ENCODE peak calls at places on chromosome 14, in five cellular contexts. U is DND-41, B is MM.1S, K is fibroblast of lung, F is hepatocyte. J is an unnamed sample. For H3K36me3, the result is how much of the 10 kb centered on the place peaks cover.

GRCh38 chr14:32083315-32083624 is 6.2 kb downstream of the ARHGAP5 start:
- DNase-seq in U (no peak), K (no peak), F (no peak), B (no peak), J (no peak)

GRCh38 chr14:97441740-97442362 is 644.7 kb downstream of the VRK1 start:
- DNase-seq in U (no peak), F (no peak), K (no peak), B (no peak), J (no peak)

GRCh38 chr14:54333511-54333910 is 63.3 kb upstream of the CDKN3 start:
- DNase-seq in U (no peak), B (no peak), F (no peak), K (no peak), J (no peak)

GRCh38 chr14:67285876-67286452 is 44.7 kb downstream of the PALS1 start:
- DNase-seq in K (peak), F (peak), B (peak), U (no peak), J (peak)

GRCh38 chr14:83478741-83479140 is 1945.1 kb upstream of the SEL1L start:
- DNase-seq in F (no peak), K (no peak), U (no peak), B (no peak), J (no peak)

GRCh38 chr14:104428860-104429259 is 150.7 kb upstream of the C14orf180 start:
- DNase-seq in K (no peak), F (no peak), U (no peak), B (no peak), J (no peak)

GRCh38 chr14:20976291-20976690 is 13.5 kb upstream of the METTL17 start:
- DNase-seq in U (no peak), B (no peak), K (no peak), F (no peak), J (no peak)

GRCh38 chr14:102593841-102594170 is 1.4 kb downstream of the RCOR1 start:
- DNase-seq in B (no peak), K (peak), U (no peak), F (no peak), J (peak)

GRCh38 chr14:73759183-73759713 is 45.1 kb upstream of the PNMA1 start:
- DNase-seq in B (peak), U (peak), F (peak), K (peak), J (peak)

GRCh38 chr14:62118871-62119270 is 356.7 kb downstream of the SNAPC1 start:
- DNase-seq in F (no peak), B (no peak), U (no peak), K (no peak), J (no peak)

GRCh38 chr14:76267322-76268012 is 108.5 kb upstream of the ESRRB start:
- DNase-seq in F (peak), B (no peak), U (no peak), K (peak), J (no peak)

GRCh38 chr14:24145219-24145618 is 1.2 kb downstream of the PSME2 start:
- DNase-seq in B (no peak), F (no peak), U (no peak), K (no peak), J (no peak)
- H3K4me3 ChIP-seq in B (peak), F (no peak), U (peak), K (peak), J (peak)

DNA sequence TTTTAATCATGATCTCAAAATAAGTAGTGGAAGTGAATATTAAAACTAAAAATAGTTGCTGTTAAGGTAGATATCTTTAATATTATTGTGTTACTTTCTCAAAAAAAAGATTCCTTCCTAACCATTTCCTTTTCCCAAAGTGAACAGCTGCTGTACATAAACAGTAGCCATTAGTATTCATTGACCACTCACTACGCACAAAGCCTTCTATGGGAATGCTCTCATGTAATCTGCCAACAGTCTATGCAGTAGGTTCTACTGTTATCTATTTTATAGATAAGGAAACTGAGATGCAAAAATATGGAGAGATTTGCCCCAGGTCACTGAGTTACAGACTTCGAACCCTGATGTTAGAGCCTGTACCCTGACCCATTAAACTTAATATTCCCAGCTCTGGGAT is 32.1 kb downstream of the ZFP36L1 start:
- DNase-seq in B (no peak), F (no peak), K (no peak), U (no peak), J (no peak)
- H2AFZ ChIP-seq in B (no peak), F (no peak), K (no peak), U (no peak), J (no peak)

DNA sequence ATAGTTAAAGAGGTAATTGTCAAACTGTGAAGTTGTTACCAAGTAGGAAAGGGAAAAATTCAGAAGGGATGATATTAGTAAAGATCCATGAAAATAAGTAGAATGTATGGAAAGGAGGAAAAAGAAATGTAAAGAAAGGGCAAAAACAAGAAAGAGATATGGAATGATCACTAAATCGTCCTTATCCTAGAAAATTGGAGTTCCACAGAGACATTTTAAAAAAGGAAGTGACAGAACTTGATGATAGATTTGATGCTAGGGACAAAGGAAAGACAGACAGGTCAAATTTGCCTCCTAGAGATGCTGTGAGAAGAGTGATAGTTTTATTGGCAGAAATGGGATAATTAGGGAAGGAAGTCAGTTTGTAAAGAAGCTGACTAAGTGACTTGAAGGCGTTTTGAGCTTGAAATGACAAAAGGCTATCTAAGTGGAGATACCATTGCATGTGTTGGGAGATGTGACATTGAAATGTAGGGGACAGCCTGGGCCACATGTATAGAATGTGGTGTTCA is 20.6 kb downstream of the TTC8 start:
- DNase-seq in K (no peak), U (no peak), B (no peak), F (no peak), J (no peak)
- H3K36me3 ChIP-seq in K (under half), U (under half), B (under half), F (under half), J (under half)

DNA sequence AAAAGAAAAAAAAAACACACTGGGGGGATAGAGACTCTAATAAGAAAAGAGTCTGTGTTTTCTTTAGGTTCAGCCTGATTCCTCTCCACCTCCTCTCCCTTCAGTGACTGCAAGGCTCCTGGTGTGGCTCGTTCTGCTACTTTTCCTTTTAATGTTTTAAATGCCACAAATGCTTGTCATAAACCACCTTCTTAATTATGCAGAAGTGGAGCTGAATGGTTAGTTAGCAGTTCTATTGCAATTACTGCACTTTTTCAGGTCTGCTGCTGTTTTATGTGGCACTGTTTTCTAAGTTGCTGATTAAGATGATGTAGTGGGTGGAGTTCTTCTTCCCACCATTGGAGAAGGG is 878.1 kb downstream of the DIO2 start:
- DNase-seq in U (no peak), B (no peak), F (no peak), K (no peak), J (no peak)
- H3K4me3 ChIP-seq in U (no peak), B (no peak), F (no peak), K (no peak), J (no peak)

J was measured in Karpas-422.